ENCODE peak calls at places on chromosomes 7 and 10, in six cellular contexts. M is GM20000, J is Calu3, D is choroid plexus epithelial cell, R is body of pancreas, Y is neural progenitor cell. A is an unnamed sample.

GRCh38 chr7:92680458-92680857 is 90.3 kb upstream of the FAM133B start:
- DNase-seq in M (no peak), J (no peak), D (peak; percentile 88), R (no peak), Y (no peak), A (no peak)

GRCh38 chr7:23335141-23335540 is 36.0 kb downstream of the MALSU1 start:
- DNase-seq in M (no peak), J (no peak), D (no peak), R (no peak), Y (no peak), A (no peak)

GRCh38 chr10:82150123-82150900 is 275.3 kb downstream of the NRG3 start:
- DNase-seq in M (peak; percentile 5), J (peak; percentile 69), D (peak; percentile 38), R (peak; percentile 16), Y (peak; percentile 83), A (no peak)

GRCh38 chr10:15313844-15314243 is 57.2 kb downstream of the FAM171A1 start:
- DNase-seq in M (no peak), J (no peak), D (peak; percentile 56), R (no peak), Y (no peak), A (no peak)

GRCh38 chr7:35436452-35436851 is 182.6 kb upstream of the TBX20 start:
- DNase-seq in M (no peak), J (no peak), D (no peak), R (no peak), Y (no peak), A (no peak)

GRCh38 chr7:135792334-135792733 is 43.7 kb upstream of the FAM180A start:
- DNase-seq in M (no peak), J (no peak), D (no peak), R (no peak), Y (no peak), A (no peak)

GRCh38 chr7:112081778-112082177 is 124.4 kb downstream of the DOCK4 start:
- DNase-seq in M (no peak), J (no peak), D (no peak), R (no peak), Y (no peak), A (no peak)

GRCh38 chr10:132893090-132893489 is 49.3 kb downstream of the CFAP46 start:
- DNase-seq in M (no peak), J (no peak), D (peak; percentile 25), R (no peak), Y (no peak), A (no peak)

GRCh38 chr10:118027397-118027796 is 19.3 kb downstream of the RAB11FIP2 start:
- DNase-seq in M (no peak), J (no peak), D (no peak), R (no peak), Y (peak; percentile 36), A (no peak)

GRCh38 chr10:50324680-50325393 is 73.5 kb upstream of the ASAH2 start:
- DNase-seq in M (no peak), J (no peak), D (no peak), R (no peak), Y (no peak), A (no peak)

GRCh38 chr7:47803029-47803428 is 145.2 kb downstream of the PKD1L1 start:
- DNase-seq in M (no peak), J (no peak), D (no peak), R (no peak), Y (no peak), A (no peak)

GRCh38 chr10:65194131-65194530 is 1672.9 kb downstream of the REEP3 start:
- DNase-seq in M (no peak), J (peak; percentile 10), D (peak; percentile 2), R (no peak), Y (no peak), A (no peak)

GRCh38 chr7:5610500-5611186 is 170.8 kb downstream of the RNF216 start:
- DNase-seq in M (no peak), J (no peak), D (no peak), R (no peak), Y (no peak), A (no peak)

GRCh38 chr10:30383366-30383765 is 34.3 kb upstream of the MTPAP start:
- DNase-seq in M (no peak), J (no peak), D (peak; percentile 22), R (no peak), Y (no peak), A (no peak)

GRCh38 chr10:17115683-17116082 is 13.9 kb downstream of the CUBN start:
- DNase-seq in M (no peak), J (peak; percentile 31), D (peak; percentile 53), R (no peak), Y (no peak), A (no peak)
- TF ChIP-seq CTCF in M (no peak), J (no peak), D (peak; percentile 35), R (no peak), Y (no peak), A (no peak)

DNA sequence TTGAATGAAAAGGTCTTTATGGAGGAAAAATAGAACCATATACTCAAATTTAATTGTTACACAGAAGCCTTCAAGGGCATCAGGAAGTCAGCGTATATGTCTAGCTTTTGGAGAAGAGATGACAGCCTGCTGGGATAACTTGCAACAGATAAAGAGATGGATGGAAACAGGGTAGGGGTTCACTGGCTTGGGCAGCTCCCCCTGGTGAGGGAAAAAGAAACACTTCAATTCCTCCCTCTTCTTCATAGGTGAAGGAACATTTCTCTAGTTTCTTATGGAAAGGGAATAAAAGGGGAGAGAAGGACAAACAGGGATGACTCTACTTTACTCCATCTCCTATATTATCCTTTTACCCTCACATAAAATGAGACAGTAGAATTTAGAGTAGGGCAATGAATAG is 635.7 kb downstream of the PHTF2 start:
- DNase-seq in M (no peak), J (no peak), D (no peak), R (no peak), Y (peak; percentile 25), A (no peak)
- TF ChIP-seq CTCF in M (no peak), J (no peak), D (peak; percentile 23), R (no peak), Y (peak; percentile 51), A (no peak)

GRCh38 chr7:95840953-95841950 is 68.9 kb downstream of the DYNC1I1 start:
- DNase-seq in M (peak; percentile 28), J (no peak), D (peak; percentile 3), R (no peak), Y (peak; percentile 31), A (no peak)
- TF ChIP-seq CTCF in M (peak; percentile 14), J (no peak), D (peak; percentile 33), R (no peak), Y (peak; percentile 60), A (no peak)

GRCh38 chr10:119537953-119538630 is 4.4 kb downstream of the RGS10 start:
- DNase-seq in M (no peak), J (no peak), D (no peak), R (no peak), Y (no peak), A (no peak)

GRCh38 chr10:119539359-119539651 is 3.2 kb downstream of the RGS10 start:
- DNase-seq in M (no peak), J (peak; percentile 47), D (no peak), R (no peak), Y (no peak), A (no peak)

GRCh38 chr10:119541046-119541445 is 1.5 kb downstream of the RGS10 start:
- DNase-seq in M (no peak), J (no peak), D (peak; percentile 12), R (no peak), Y (no peak), A (no peak)

GRCh38 chr10:119540038-119540437 is 2.5 kb downstream of the RGS10 start:
- DNase-seq in M (no peak), J (no peak), D (no peak), R (no peak), Y (no peak), A (no peak)

DNA sequence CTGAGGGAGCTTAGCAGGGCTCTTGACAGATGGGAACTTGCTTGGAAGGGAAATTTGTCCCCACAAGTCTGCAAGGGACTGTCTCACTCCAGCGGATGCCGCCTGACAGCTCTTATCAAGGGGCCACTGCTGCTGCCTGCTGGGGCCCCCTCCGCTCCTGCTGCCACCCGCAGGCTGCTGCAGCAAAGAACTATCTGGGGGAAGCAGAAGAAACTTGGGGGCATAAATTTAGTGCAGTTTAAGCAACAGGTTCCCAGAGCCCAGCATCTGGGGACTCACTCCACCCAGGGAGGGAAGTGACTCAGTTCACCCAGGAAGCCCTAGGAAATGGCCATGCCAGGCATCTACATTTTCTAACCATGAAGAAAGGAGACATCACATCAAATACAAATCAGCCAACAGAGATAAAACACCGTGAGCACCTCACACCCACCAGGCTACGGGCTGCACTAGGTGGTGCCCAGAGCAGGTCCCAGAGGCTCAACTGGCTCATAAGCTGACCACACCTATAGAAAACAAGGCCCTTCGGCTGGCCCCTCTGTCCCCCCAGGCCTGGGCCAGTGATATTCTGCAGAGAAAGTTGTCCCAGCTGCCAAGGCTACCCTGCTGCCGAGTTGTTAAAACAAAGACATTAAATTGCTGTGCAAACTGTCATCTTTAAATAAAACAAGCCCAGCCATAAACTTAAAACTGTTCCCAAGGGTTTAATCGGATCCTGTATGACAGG is 3.7 kb downstream of the RGS10 start:
- DNase-seq in M (no peak), J (no peak), D (peak; percentile 15), R (no peak), Y (no peak), A (no peak)
- TF ChIP-seq CTCF in M (no peak), J (no peak), D (peak; percentile 14), R (no peak), Y (peak; percentile 3), A (no peak)

A was measured in omental fat pad.